ENCODE peak calls at places on chromosome 5, in six cellular contexts. I is iris pigment epithelial cell; Q is mesendoderm; C is stimulated activated CD4-positive, alpha-beta T cell treated with anti-CD3 and anti-CD28 coated beads, Interleukin-4, amount 100 ng/mL, for 24 hours; G is ACHN; T is right lobe of liver. W is an unnamed sample.

GRCh38 chr5:60903356-60903755 is 41.5 kb downstream of the ERCC8 start:
- DNase-seq in I (no peak), Q (no peak), C (no peak), G (no peak), T (no peak), W (no peak)

GRCh38 chr5:157740211-157740610 is 3.3 kb upstream of the LSM11 start:
- DNase-seq in I (no peak), Q (peak; percentile 71), C (peak; percentile 17), G (peak; percentile 36), T (no peak), W (no peak)

GRCh38 chr5:107773479-107773878 is 102.7 kb upstream of the EFNA5 start:
- DNase-seq in I (no peak), Q (no peak), C (no peak), G (no peak), T (no peak), W (no peak)

GRCh38 chr5:53991942-53992341 is 318.4 kb downstream of the ARL15 start:
- DNase-seq in I (peak; percentile 26), Q (peak; percentile 39), C (no peak), G (peak; percentile 13), T (no peak), W (no peak)

GRCh38 chr5:111582962-111583669 is 70.8 kb upstream of the STARD4 start:
- DNase-seq in I (peak; percentile 98), Q (peak; percentile 93), C (no peak), G (no peak), T (no peak), W (peak; percentile 89)

GRCh38 chr5:149939572-149939971 is 5.0 kb downstream of the PDE6A start:
- DNase-seq in I (peak; percentile 39), Q (no peak), C (no peak), G (peak; percentile 68), T (no peak), W (no peak)

GRCh38 chr5:33891731-33892418 is at the start of gene ADAMTS12:
- DNase-seq in I (peak; percentile 78), Q (peak; percentile 76), C (no peak), G (no peak), T (peak; percentile 49), W (peak; percentile 77)

GRCh38 chr5:106311230-106311629 is 1359.5 kb downstream of the EFNA5 start:
- DNase-seq in I (peak; percentile 65), Q (no peak), C (no peak), G (no peak), T (no peak), W (peak; percentile 56)

GRCh38 chr5:35087971-35088370 is 40.2 kb upstream of the AGXT2 start:
- DNase-seq in I (peak; percentile 10), Q (no peak), C (no peak), G (no peak), T (no peak), W (peak; percentile 28)

GRCh38 chr5:98927242-98927987 is 1.4 kb downstream of the CHD1 start:
- DNase-seq in I (peak; percentile 87), Q (peak; percentile 62), C (peak; percentile 70), G (peak; percentile 50), T (no peak), W (peak; percentile 77)

GRCh38 chr5:175893466-175893865 is 22.1 kb downstream of the CPLX2 start:
- DNase-seq in I (no peak), Q (no peak), C (no peak), G (no peak), T (no peak), W (no peak)

GRCh38 chr5:74035521-74035937 is 409.5 kb downstream of the ARHGEF28 start:
- DNase-seq in I (peak; percentile 72), Q (peak; percentile 90), C (no peak), G (peak; percentile 67), T (no peak), W (peak; percentile 69)

GRCh38 chr5:178090856-178091255 is 22.5 kb upstream of the N4BP3 start:
- DNase-seq in I (no peak), Q (no peak), C (no peak), G (no peak), T (no peak), W (no peak)

GRCh38 chr5:154368041-154368800 is 77.6 kb upstream of the SAP30L start:
- DNase-seq in I (peak; percentile 98), Q (peak; percentile 98), C (no peak), G (peak; percentile 90), T (no peak), W (peak; percentile 95)

GRCh38 chr5:77076961-77077820 is 9.9 kb downstream of the ZBED3 start:
- DNase-seq in I (peak; percentile 77), Q (peak; percentile 77), C (peak; percentile 49), G (no peak), T (peak; percentile 68), W (peak; percentile 58)

GRCh38 chr5:15785636-15786035 is 285.7 kb downstream of the FBXL7 start:
- DNase-seq in I (no peak), Q (no peak), C (no peak), G (no peak), T (no peak), W (no peak)

GRCh38 chr5:147170603-147171002 is 64.2 kb upstream of the STK32A start:
- DNase-seq in I (no peak), Q (no peak), C (no peak), G (no peak), T (peak; percentile 83), W (no peak)

GRCh38 chr5:138824924-138825863 is 49.9 kb downstream of the LRRTM2 start:
- DNase-seq in I (peak; percentile 21), Q (no peak), C (no peak), G (peak; percentile 26), T (no peak), W (peak; percentile 39)

GRCh38 chr5:32960340-32961065 is 249.4 kb downstream of the NPR3 start:
- DNase-seq in I (no peak), Q (peak; percentile 56), C (no peak), G (no peak), T (no peak), W (peak; percentile 24)

GRCh38 chr5:149837680-149838269 is 106.8 kb downstream of the PDE6A start:
- DNase-seq in I (peak; percentile 77), Q (peak; percentile 92), C (no peak), G (peak; percentile 72), T (no peak), W (peak; percentile 68)

GRCh38 chr5:175015028-175015427 is 290.6 kb downstream of the MSX2 start:
- DNase-seq in I (no peak), Q (no peak), C (no peak), G (no peak), T (peak; percentile 93), W (no peak)

GRCh38 chr5:154614595-154614994 is 136.6 kb upstream of the HAND1 start:
- DNase-seq in I (no peak), Q (no peak), C (no peak), G (no peak), T (no peak), W (no peak)

GRCh38 chr5:72280655-72281069 is 39.4 kb downstream of the MRPS27 start:
- DNase-seq in I (peak; percentile 75), Q (peak; percentile 76), C (no peak), G (peak; percentile 41), T (no peak), W (peak; percentile 66)

GRCh38 chr5:115968770-115969169 is 6.5 kb downstream of the LVRN start:
- DNase-seq in I (no peak), Q (no peak), C (no peak), G (no peak), T (no peak), W (no peak)

GRCh38 chr5:178231736-178232123 is 872 bp downstream of the PHYKPL start:
- DNase-seq in I (no peak), Q (no peak), C (no peak), G (no peak), T (no peak), W (no peak)

GRCh38 chr5:150335778-150336177 is 21.7 kb upstream of the TCOF1 start:
- DNase-seq in I (no peak), Q (no peak), C (no peak), G (no peak), T (no peak), W (peak; percentile 40)

GRCh38 chr5:132225165-132226032 is 2.3 kb downstream of the P4HA2 start:
- DNase-seq in I (peak; percentile 76), Q (no peak), C (peak; percentile 15), G (no peak), T (peak; percentile 50), W (peak; percentile 79)

GRCh38 chr5:135392256-135392655 is 6.8 kb downstream of the MACROH2A1 start:
- DNase-seq in I (peak; percentile 94), Q (no peak), C (no peak), G (no peak), T (no peak), W (peak; percentile 88)

GRCh38 chr5:149775785-149776184 is 45.7 kb downstream of the PPARGC1B start:
- DNase-seq in I (no peak), Q (peak; percentile 58), C (no peak), G (peak; percentile 40), T (no peak), W (no peak)

GRCh38 chr5:152349683-152350526 is 55.2 kb downstream of the NMUR2 start:
- DNase-seq in I (peak; percentile 34), Q (peak; percentile 56), C (peak; percentile 20), G (peak; percentile 33), T (peak; percentile 46), W (peak; percentile 14)

GRCh38 chr5:134226441-134227192 is 744 bp upstream of the PPP2CA start:
- DNase-seq in I (peak; percentile 41), Q (no peak), C (no peak), G (no peak), T (no peak), W (peak; percentile 54)

GRCh38 chr5:102216559-102217157 is 79.4 kb downstream of the SLCO4C1 start:
- DNase-seq in I (no peak), Q (no peak), C (no peak), G (no peak), T (no peak), W (no peak)

GRCh38 chr5:522899-523657 is 1.2 kb downstream of the SLC9A3 start:
- DNase-seq in I (no peak), Q (peak; percentile 61), C (no peak), G (no peak), T (no peak), W (no peak)

GRCh38 chr5:102910240-102911226 is 155.4 kb downstream of the PAM start:
- DNase-seq in I (peak; percentile 62), Q (peak; percentile 56), C (no peak), G (peak; percentile 76), T (no peak), W (peak; percentile 70)

GRCh38 chr5:77394064-77394716 is 97.9 kb downstream of the WDR41 start:
- DNase-seq in I (no peak), Q (peak; percentile 15), C (no peak), G (peak; percentile 5), T (no peak), W (no peak)

W was measured in IMR-90.